ENCODE peak calls at places on chromosomes 3 and 15, in eight cellular contexts. R is breast epithelium, T is HCT116, B is GM12878, C is suprapubic skin, Z is stomach, A is GM23338, E is endothelial cell of umbilical vein. L is an unnamed sample.
A peak's percentile ranks its signal among the peaks of the same experiment; 100 is the strongest.

GRCh38 chr3:129829640-129830039 is 63.9 kb downstream of the TMCC1 start:
- DNase-seq in R (peak; percentile 32), T (peak; percentile 76), B (no peak), C (no peak), Z (no peak), A (peak; percentile 76), E (peak; percentile 78), L (peak; percentile 23)

GRCh38 chr3:8441969-8442559 is 59.6 kb upstream of the LMCD1 start:
- DNase-seq in R (no peak), T (peak; percentile 39), B (no peak), C (no peak), Z (no peak), A (peak; percentile 95), E (peak; percentile 76), L (no peak)

GRCh38 chr3:50068134-50068533 is 20.6 kb upstream of the RBM5 start:
- DNase-seq in R (no peak), T (no peak), B (no peak), C (no peak), Z (no peak), A (no peak), E (no peak), L (no peak)

GRCh38 chr3:196966526-196967401 is 1.9 kb downstream of the PIGZ start:
- DNase-seq in R (no peak), T (no peak), B (no peak), C (no peak), Z (no peak), A (peak; percentile 70), E (no peak), L (no peak)

GRCh38 chr15:85642693-85643058 is 152.0 kb downstream of the KLHL25 start:
- DNase-seq in R (no peak), T (no peak), B (no peak), C (no peak), Z (no peak), A (no peak), E (peak; percentile 30), L (peak; percentile 36)

GRCh38 chr3:116474356-116475200 is 29.3 kb upstream of the LSAMP start:
- DNase-seq in R (no peak), T (no peak), B (no peak), C (no peak), Z (no peak), A (no peak), E (no peak), L (no peak)

GRCh38 chr15:78044407-78045155 is 32.9 kb downstream of the TBC1D2B start:
- DNase-seq in R (no peak), T (no peak), B (no peak), C (no peak), Z (no peak), A (no peak), E (no peak), L (no peak)

GRCh38 chr3:152258448-152259302 is 10.1 kb upstream of the MBNL1 start:
- DNase-seq in R (peak; percentile 77), T (peak; percentile 80), B (no peak), C (peak; percentile 81), Z (peak; percentile 35), A (no peak), E (peak; percentile 88), L (peak; percentile 49)

GRCh38 chr15:90582553-90582952 is 52.8 kb downstream of the CRTC3 start:
- DNase-seq in R (no peak), T (no peak), B (no peak), C (no peak), Z (no peak), A (no peak), E (no peak), L (no peak)

GRCh38 chr15:70252056-70252935 is 154.6 kb upstream of the TLE3 start:
- DNase-seq in R (no peak), T (no peak), B (no peak), C (no peak), Z (peak; percentile 64), A (no peak), E (no peak), L (no peak)

GRCh38 chr3:147699175-147699838 is 290.1 kb downstream of the ZIC1 start:
- DNase-seq in R (no peak), T (peak; percentile 3), B (no peak), C (no peak), Z (no peak), A (no peak), E (no peak), L (no peak)

GRCh38 chr3:190121061-190121765 is 516 bp upstream of the P3H2 start:
- DNase-seq in R (no peak), T (no peak), B (no peak), C (no peak), Z (no peak), A (no peak), E (no peak), L (no peak)

GRCh38 chr3:24149032-24149431 is 203.9 kb downstream of the NR1D2 start:
- DNase-seq in R (no peak), T (no peak), B (no peak), C (no peak), Z (no peak), A (peak; percentile 66), E (no peak), L (no peak)

GRCh38 chr3:107943860-107944543 is 146.8 kb downstream of the CD47 start:
- DNase-seq in R (no peak), T (no peak), B (no peak), C (no peak), Z (no peak), A (no peak), E (no peak), L (no peak)

GRCh38 chr3:194537732-194538247 is 51.0 kb upstream of the ATP13A3 start:
- DNase-seq in R (peak; percentile 38), T (no peak), B (no peak), C (no peak), Z (peak; percentile 61), A (no peak), E (peak; percentile 67), L (peak; percentile 23)

GRCh38 chr3:196991581-196992460 is 23.2 kb upstream of the PIGZ start:
- DNase-seq in R (no peak), T (no peak), B (no peak), C (peak; percentile 72), Z (no peak), A (no peak), E (no peak), L (no peak)

GRCh38 chr15:57340673-57341259 is 35.5 kb upstream of the CGNL1 start:
- DNase-seq in R (no peak), T (peak; percentile 56), B (peak; percentile 15), C (no peak), Z (peak; percentile 58), A (peak; percentile 80), E (peak; percentile 82), L (peak; percentile 51)

GRCh38 chr3:119494597-119494996 is 3.8 kb upstream of the TIMMDC1 start:
- DNase-seq in R (no peak), T (no peak), B (no peak), C (no peak), Z (no peak), A (peak; percentile 46), E (no peak), L (no peak)

GRCh38 chr15:52805351-52806283 is 15.5 kb upstream of the ONECUT1 start:
- DNase-seq in R (no peak), T (no peak), B (no peak), C (no peak), Z (no peak), A (peak; percentile 88), E (no peak), L (no peak)

GRCh38 chr15:52803543-52804306 is 13.6 kb upstream of the ONECUT1 start:
- DNase-seq in R (no peak), T (no peak), B (no peak), C (no peak), Z (no peak), A (peak; percentile 47), E (no peak), L (no peak)

GRCh38 chr15:52802110-52802509 is 12.0 kb upstream of the ONECUT1 start:
- DNase-seq in R (no peak), T (no peak), B (no peak), C (no peak), Z (no peak), A (no peak), E (no peak), L (no peak)

GRCh38 chr15:52806284-52806655 is 16.1 kb upstream of the ONECUT1 start:
- DNase-seq in R (no peak), T (no peak), B (no peak), C (no peak), Z (no peak), A (no peak), E (no peak), L (no peak)

DNA sequence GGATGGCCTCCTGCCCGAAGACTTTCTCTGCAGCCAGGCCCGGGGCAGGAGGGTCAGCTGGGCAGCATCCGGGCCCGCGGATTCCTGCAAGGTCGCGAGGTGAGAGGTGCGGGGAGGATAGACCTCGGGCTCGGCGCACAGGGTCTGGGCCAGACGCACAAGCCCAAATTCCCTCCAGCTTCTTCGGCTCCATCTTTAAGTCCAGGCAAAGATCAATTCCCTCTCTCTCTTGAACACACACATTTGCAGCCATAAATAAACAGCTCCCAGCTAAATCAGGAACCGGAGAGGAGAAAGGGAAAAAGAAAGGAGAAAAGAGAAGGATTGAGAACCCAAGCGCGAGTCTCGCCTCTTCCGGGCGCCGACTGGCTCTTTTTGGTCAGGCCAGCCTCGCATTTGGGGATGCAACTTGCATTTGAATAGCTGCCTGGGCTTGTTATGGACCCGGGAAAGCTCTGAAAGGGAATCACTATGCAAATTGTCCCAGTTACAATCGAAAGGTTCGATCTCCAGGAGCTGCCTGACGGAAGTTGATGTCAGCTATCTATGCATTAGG is 14.5 kb upstream of the ONECUT1 start:
- DNase-seq in R (no peak), T (no peak), B (no peak), C (no peak), Z (no peak), A (peak; percentile 93), E (no peak), L (no peak)
- H3K4me3 ChIP-seq in R (peak overlapping the region; percentile 33), T (no peak overlapping the region), B (no peak overlapping the region), C (peak overlapping the region; percentile 39), Z (peak overlapping the region; percentile 35), A (peak overlapping the region; percentile 66), E (no peak overlapping the region), L (peak overlapping the region; percentile 7)

GRCh38 chr15:64070965-64071851 is 22.4 kb downstream of the CIAO2A start:
- DNase-seq in R (peak; percentile 50), T (no peak), B (no peak), C (no peak), Z (peak; percentile 58), A (no peak), E (peak; percentile 86), L (peak; percentile 47)
- TF ChIP-seq POLR2AphosphoS5 in R (no peak), T (no peak), B (no peak), C (peak; percentile 40), Z (no peak), A (no peak), E (no peak), L (peak; percentile 9)

DNA sequence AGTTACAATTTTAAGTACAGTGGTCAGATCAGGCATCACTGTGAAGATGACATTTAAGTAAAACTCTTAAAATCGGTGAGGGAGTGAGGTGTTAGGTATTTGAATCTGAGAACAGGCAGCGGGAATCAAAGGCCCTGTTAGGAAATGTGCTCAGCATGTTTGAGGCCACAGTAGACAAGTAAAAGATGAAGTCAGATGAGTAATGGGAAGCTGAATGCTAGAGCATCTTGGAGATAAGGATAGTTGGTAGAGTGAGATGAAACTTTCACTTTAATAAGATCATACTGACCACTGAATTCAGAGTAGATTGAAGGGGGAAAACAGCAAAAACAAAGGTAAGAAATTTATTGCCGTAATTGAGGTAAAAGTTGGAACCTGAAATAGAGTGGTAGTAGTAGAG is 61.6 kb downstream of the DCBLD2 start:
- DNase-seq in R (no peak), T (no peak), B (no peak), C (no peak), Z (no peak), A (no peak), E (no peak), L (no peak)
- H3K4me1 ChIP-seq in R (no peaks in the 10 kb centered on the region), T (peaks cover 3% of the 10 kb centered on the region), B (no peaks in the 10 kb centered on the region), C (no peaks in the 10 kb centered on the region), Z (no peaks in the 10 kb centered on the region), A (no peaks in the 10 kb centered on the region), E (no peaks in the 10 kb centered on the region), L (no peaks in the 10 kb centered on the region)

GRCh38 chr3:195893121-195893449 is 15.3 kb downstream of the TNK2 start:
- DNase-seq in R (peak; percentile 44), T (no peak), B (no peak), C (no peak), Z (no peak), A (no peak), E (no peak), L (no peak)
- H3K4me3 ChIP-seq in R (peak overlapping the region; percentile 35), T (no peak overlapping the region), B (no peak overlapping the region), C (peak overlapping the region; percentile 29), Z (peak overlapping the region; percentile 33), A (no peak overlapping the region), E (no peak overlapping the region), L (no peak overlapping the region)